ENCODE peak calls at places on chromosomes 3 and 15, in four cellular contexts. One of them, this sample, is unnamed.

GRCh38 chr3:43996379-43997301 is 245.0 kb upstream of the TOPAZ1 start:
- DNase-seq in pancreas: peak
- DNase-seq in progenitor cell of endocrine pancreas: no peak
- DNase-seq in AG08395: peak
- DNase-seq in this sample: no peak

GRCh38 chr3:56864090-56864489 is 62.3 kb upstream of the ARHGEF3 start:
- DNase-seq in progenitor cell of endocrine pancreas: no peak
- DNase-seq in AG08395: no peak
- DNase-seq in pancreas: no peak
- DNase-seq in this sample: no peak

GRCh38 chr3:94195381-94195780 is 132.5 kb downstream of the NSUN3 start:
- DNase-seq in AG08395: no peak
- DNase-seq in pancreas: no peak
- DNase-seq in progenitor cell of endocrine pancreas: no peak
- DNase-seq in this sample: no peak

GRCh38 chr15:77580991-77581682 is 51.6 kb downstream of the LINGO1 start:
- DNase-seq in AG08395: no peak
- DNase-seq in progenitor cell of endocrine pancreas: no peak
- DNase-seq in pancreas: peak
- DNase-seq in this sample: no peak

GRCh38 chr3:128932516-128933212 is 53.2 kb downstream of the ACAD9 start:
- DNase-seq in AG08395: no peak
- DNase-seq in progenitor cell of endocrine pancreas: no peak
- DNase-seq in pancreas: no peak
- DNase-seq in this sample: no peak

GRCh38 chr3:197035577-197035976 is 6.0 kb upstream of the MELTF start:
- DNase-seq in pancreas: no peak
- DNase-seq in AG08395: no peak
- DNase-seq in progenitor cell of endocrine pancreas: no peak
- DNase-seq in this sample: no peak

GRCh38 chr3:176106380-176106779 is 1090.9 kb downstream of the TBL1XR1 start:
- DNase-seq in progenitor cell of endocrine pancreas: no peak
- DNase-seq in pancreas: no peak
- DNase-seq in AG08395: no peak
- DNase-seq in this sample: no peak

GRCh38 chr15:93716615-93717221 is 514.6 kb upstream of the MCTP2 start:
- DNase-seq in pancreas: no peak
- DNase-seq in progenitor cell of endocrine pancreas: no peak
- DNase-seq in AG08395: no peak
- DNase-seq in this sample: no peak

GRCh38 chr3:197154-197855 is 742 bp downstream of the CHL1 start:
- DNase-seq in progenitor cell of endocrine pancreas: peak
- DNase-seq in pancreas: peak
- DNase-seq in AG08395: no peak
- DNase-seq in this sample: no peak

GRCh38 chr15:96887730-96888129 is 557.2 kb downstream of the NR2F2 start:
- DNase-seq in progenitor cell of endocrine pancreas: no peak
- DNase-seq in AG08395: no peak
- DNase-seq in pancreas: no peak
- DNase-seq in this sample: no peak

GRCh38 chr3:134640872-134641470 is 9.9 kb downstream of the KY start:
- DNase-seq in pancreas: no peak
- DNase-seq in AG08395: peak
- DNase-seq in progenitor cell of endocrine pancreas: no peak
- DNase-seq in this sample: no peak

GRCh38 chr3:195908439-195909293 is at the start of gene TNK2:
- DNase-seq in AG08395: no peak
- DNase-seq in pancreas: peak
- DNase-seq in progenitor cell of endocrine pancreas: no peak
- DNase-seq in this sample: no peak

GRCh38 chr3:45064512-45065372 is 38.6 kb downstream of the CLEC3B start:
- DNase-seq in AG08395: no peak
- DNase-seq in progenitor cell of endocrine pancreas: no peak
- DNase-seq in pancreas: no peak
- DNase-seq in this sample: no peak

GRCh38 chr3:48952510-48953118 is 34.0 kb downstream of the ARIH2 start:
- DNase-seq in progenitor cell of endocrine pancreas: peak
- DNase-seq in pancreas: no peak
- DNase-seq in AG08395: no peak
- DNase-seq in this sample: peak

GRCh38 chr3:161423911-161424522 is 52.7 kb upstream of the SPTSSB start:
- DNase-seq in AG08395: peak
- DNase-seq in progenitor cell of endocrine pancreas: no peak
- DNase-seq in pancreas: no peak
- DNase-seq in this sample: no peak

GRCh38 chr15:64247906-64248541 is 85.2 kb upstream of the PPIB start:
- DNase-seq in progenitor cell of endocrine pancreas: no peak
- DNase-seq in AG08395: peak
- DNase-seq in pancreas: no peak
- DNase-seq in this sample: peak

GRCh38 chr15:80489030-80489594 is 84.9 kb downstream of the ARNT2 start:
- DNase-seq in progenitor cell of endocrine pancreas: no peak
- DNase-seq in pancreas: no peak
- DNase-seq in AG08395: peak
- DNase-seq in this sample: no peak

GRCh38 chr15:90414408-90415028 is 26.5 kb downstream of the IQGAP1 start:
- DNase-seq in progenitor cell of endocrine pancreas: no peak
- DNase-seq in AG08395: peak
- DNase-seq in pancreas: no peak
- DNase-seq in this sample: no peak

GRCh38 chr3:45771166-45771775 is 25.1 kb downstream of the SLC6A20 start:
- DNase-seq in AG08395: no peak
- DNase-seq in pancreas: no peak
- DNase-seq in progenitor cell of endocrine pancreas: no peak
- DNase-seq in this sample: no peak

GRCh38 chr15:40906947-40907802 is 12.9 kb downstream of the VPS18 start:
- DNase-seq in AG08395: no peak
- DNase-seq in pancreas: peak
- DNase-seq in progenitor cell of endocrine pancreas: no peak
- DNase-seq in this sample: no peak

GRCh38 chr3:142004025-142004424 is 127.6 kb downstream of the ATP1B3 start:
- DNase-seq in progenitor cell of endocrine pancreas: no peak
- DNase-seq in pancreas: no peak
- DNase-seq in AG08395: no peak
- DNase-seq in this sample: no peak

GRCh38 chr3:133835961-133836360 is 30.3 kb downstream of the SRPRB start:
- DNase-seq in progenitor cell of endocrine pancreas: no peak
- DNase-seq in pancreas: no peak
- DNase-seq in AG08395: no peak
- DNase-seq in this sample: no peak

GRCh38 chr15:20345401-20345958 is 196.1 kb downstream of the GOLGA6L6 start:
- DNase-seq in pancreas: peak
- DNase-seq in AG08395: no peak
- DNase-seq in progenitor cell of endocrine pancreas: no peak
- DNase-seq in this sample: no peak

GRCh38 chr15:74038707-74039655 is 43.4 kb downstream of the GOLGA6A start:
- DNase-seq in AG08395: peak
- DNase-seq in pancreas: no peak
- DNase-seq in progenitor cell of endocrine pancreas: no peak
- DNase-seq in this sample: no peak

GRCh38 chr15:32803631-32804030 is 85.8 kb downstream of the GREM1 start:
- DNase-seq in AG08395: no peak
- DNase-seq in progenitor cell of endocrine pancreas: no peak
- DNase-seq in pancreas: no peak
- DNase-seq in this sample: no peak

GRCh38 chr3:71210257-71211002 is 373.1 kb downstream of the FOXP1 start:
- DNase-seq in AG08395: peak
- DNase-seq in progenitor cell of endocrine pancreas: no peak
- DNase-seq in pancreas: no peak
- DNase-seq in this sample: no peak

GRCh38 chr15:31552482-31553099 is 226.0 kb downstream of the KLF13 start:
- DNase-seq in progenitor cell of endocrine pancreas: no peak
- DNase-seq in AG08395: no peak
- DNase-seq in pancreas: no peak
- DNase-seq in this sample: no peak

GRCh38 chr3:14124223-14124614 is 451 bp downstream of the CHCHD4 start:
- DNase-seq in pancreas: no peak
- DNase-seq in AG08395: peak
- DNase-seq in progenitor cell of endocrine pancreas: no peak
- DNase-seq in this sample: peak

GRCh38 chr15:59298255-59298856 is 74.3 kb downstream of the MYO1E start:
- DNase-seq in AG08395: no peak
- DNase-seq in progenitor cell of endocrine pancreas: no peak
- DNase-seq in pancreas: no peak
- DNase-seq in this sample: no peak

GRCh38 chr3:129240436-129240835 is 9.0 kb upstream of the COPG1 start:
- DNase-seq in pancreas: no peak
- DNase-seq in AG08395: peak
- DNase-seq in progenitor cell of endocrine pancreas: no peak
- DNase-seq in this sample: no peak

GRCh38 chr3:15043772-15044171 is 21.3 kb downstream of the MRPS25 start:
- DNase-seq in progenitor cell of endocrine pancreas: no peak
- DNase-seq in pancreas: no peak
- DNase-seq in AG08395: no peak
- DNase-seq in this sample: no peak

GRCh38 chr3:11807651-11808050 is 39.0 kb downstream of the TAMM41 start:
- DNase-seq in pancreas: no peak
- DNase-seq in progenitor cell of endocrine pancreas: no peak
- DNase-seq in AG08395: peak
- DNase-seq in this sample: no peak

GRCh38 chr3:50345586-50345985 is at the start of gene ZMYND10:
- DNase-seq in progenitor cell of endocrine pancreas: no peak
- DNase-seq in pancreas: no peak
- DNase-seq in AG08395: peak
- DNase-seq in this sample: no peak

GRCh38 chr3:142604940-142605339 is 8.7 kb downstream of the PLS1 start:
- DNase-seq in AG08395: no peak
- DNase-seq in progenitor cell of endocrine pancreas: no peak
- DNase-seq in pancreas: no peak
- DNase-seq in this sample: no peak

GRCh38 chr3:138135141-138135832 is 3.1 kb upstream of the A4GNT start:
- DNase-seq in progenitor cell of endocrine pancreas: no peak
- DNase-seq in pancreas: no peak
- DNase-seq in AG08395: no peak
- DNase-seq in this sample: no peak

GRCh38 chr3:61666615-61667320 is 105.4 kb downstream of the PTPRG start:
- DNase-seq in progenitor cell of endocrine pancreas: no peak
- DNase-seq in pancreas: no peak
- DNase-seq in AG08395: no peak
- DNase-seq in this sample: no peak